ENCODE peak calls at places on chromosomes 7 and 10, in eight cellular contexts. K, M, T, C, L, W, B and A are unnamed samples.

GRCh38 chr7:22566176-22566575 is 66.2 kb upstream of the STEAP1B start:
- DNase-seq in K (no peak), T (no peak), M (no peak), L (peak), W (no peak), C (no peak), B (no peak), A (no peak)

GRCh38 chr7:99362801-99363200 is 11.7 kb upstream of the ARPC1B start:
- DNase-seq in T (no peak), B (no peak), C (no peak), W (peak), L (no peak), M (no peak), K (no peak), A (no peak)

GRCh38 chr10:92413011-92413410 is 122.0 kb downstream of the MARCHF5 start:
- DNase-seq in B (no peak), T (no peak), L (no peak), W (no peak), C (no peak), K (no peak), M (no peak), A (no peak)

GRCh38 chr7:83532229-83532628 is 116.7 kb downstream of the SEMA3E start:
- DNase-seq in W (no peak), B (no peak), T (no peak), K (no peak), L (no peak), M (peak), C (no peak), A (no peak)

GRCh38 chr7:43303740-43304241 is 191.3 kb downstream of the HECW1 start:
- DNase-seq in M (peak), B (no peak), T (no peak), K (no peak), W (peak), C (no peak), L (no peak), A (no peak)

GRCh38 chr7:148142660-148143248 is 447.8 kb upstream of the C7orf33 start:
- DNase-seq in B (peak), K (no peak), C (peak), W (peak), T (no peak), M (peak), L (peak), A (no peak)

GRCh38 chr7:40167291-40167690 is 32.5 kb downstream of the SUGCT start:
- DNase-seq in L (no peak), M (no peak), T (no peak), W (no peak), K (no peak), C (no peak), B (no peak), A (no peak)

GRCh38 chr10:37489658-37490003 is 364.2 kb downstream of the ANKRD30A start:
- DNase-seq in C (no peak), B (no peak), T (no peak), M (no peak), K (no peak), L (no peak), W (no peak), A (no peak)

GRCh38 chr7:81676813-81677212 is 93.0 kb downstream of the HGF start:
- DNase-seq in L (no peak), C (no peak), M (peak), T (no peak), W (no peak), B (no peak), K (no peak), A (no peak)

GRCh38 chr10:48667960-48668541 is 16.6 kb upstream of the WDFY4 start:
- DNase-seq in B (peak), M (no peak), C (no peak), L (no peak), T (no peak), K (no peak), W (no peak), A (no peak)
- H3K27ac ChIP-seq in B (peak), M (no peak), C (no peak), L (no peak), T (no peak), K (no peak), W (no peak), A (no peak)

GRCh38 chr7:56375173-56375572 is 259.0 kb upstream of the NUPR2 start:
- DNase-seq in B (no peak), C (no peak), W (no peak), T (no peak), L (no peak), K (no peak), M (no peak), A (no peak)
- H3K27ac ChIP-seq in B (no peak), C (no peak), W (no peak), T (no peak), L (no peak), K (no peak), M (no peak), A (no peak)

GRCh38 chr7:123716877-123717276 is 31.9 kb downstream of the WASL start:
- DNase-seq in C (no peak), L (no peak), K (no peak), M (no peak), B (no peak), T (no peak), W (no peak), A (no peak)

GRCh38 chr7:123717689-123718088 is 31.1 kb downstream of the WASL start:
- DNase-seq in T (no peak), C (no peak), K (no peak), B (no peak), L (no peak), M (no peak), W (no peak), A (no peak)

GRCh38 chr7:123719481-123719806 is 29.4 kb downstream of the WASL start:
- DNase-seq in L (no peak), K (no peak), T (no peak), C (no peak), W (peak), M (no peak), B (no peak), A (no peak)

GRCh38 chr7:123715793-123716192 is 33.0 kb downstream of the WASL start:
- DNase-seq in T (no peak), C (no peak), L (no peak), W (no peak), B (no peak), K (no peak), M (no peak), A (no peak)

DNA sequence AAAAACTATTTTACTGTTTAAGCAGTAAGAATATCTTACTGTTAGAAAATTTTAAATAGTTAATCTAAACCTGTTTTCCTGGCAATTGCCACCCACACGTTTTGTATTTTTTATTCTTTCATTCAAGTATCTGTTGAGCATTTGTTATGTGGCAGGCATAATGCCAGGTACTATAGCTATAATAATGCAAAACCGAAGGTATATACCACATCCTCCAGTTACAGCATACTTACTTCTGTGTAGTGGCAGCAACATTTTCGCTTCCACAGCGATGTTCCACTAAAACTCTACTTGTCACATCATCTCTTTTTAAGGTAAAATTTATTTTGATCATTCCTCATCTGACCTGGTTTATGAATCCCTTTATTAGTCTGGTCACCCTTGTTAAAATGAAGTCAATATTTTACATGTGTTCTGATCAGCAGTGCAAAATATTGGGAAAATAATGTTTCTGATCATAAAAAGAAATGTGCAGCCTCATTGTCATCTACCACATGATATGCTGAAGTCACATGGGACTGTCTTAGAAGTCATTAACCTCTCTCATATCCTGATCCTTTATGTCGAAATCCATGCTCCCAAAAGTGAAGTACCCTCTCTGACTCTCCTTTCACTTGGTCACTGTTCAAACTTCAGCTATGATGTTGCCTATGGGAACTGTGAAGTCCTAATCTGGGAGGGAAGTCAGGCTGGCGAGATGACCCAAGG is 29.9 kb downstream of the WASL start:
- DNase-seq in T (no peak), M (no peak), C (no peak), B (no peak), W (no peak), K (no peak), L (no peak), A (no peak)
- H3K27ac ChIP-seq in T (no peak), M (no peak), C (no peak), B (no peak), W (peak), K (no peak), L (no peak), A (no peak)

GRCh38 chr7:146654048-146654447 is 537.4 kb downstream of the CNTNAP2 start:
- DNase-seq in W (no peak), T (no peak), L (no peak), C (no peak), M (no peak), K (no peak), B (no peak), A (no peak)
- H3K27ac ChIP-seq in W (no peak), T (no peak), L (no peak), C (no peak), M (no peak), K (no peak), B (no peak), A (no peak)

GRCh38 chr7:2081526-2082356 is 151.0 kb downstream of the MAD1L1 start:
- DNase-seq in B (no peak), K (no peak), W (no peak), T (no peak), M (no peak), L (no peak), C (no peak), A (no peak)
- H3K27ac ChIP-seq in B (no peak), K (no peak), W (peak), T (no peak), M (no peak), L (no peak), C (no peak), A (no peak)

DNA sequence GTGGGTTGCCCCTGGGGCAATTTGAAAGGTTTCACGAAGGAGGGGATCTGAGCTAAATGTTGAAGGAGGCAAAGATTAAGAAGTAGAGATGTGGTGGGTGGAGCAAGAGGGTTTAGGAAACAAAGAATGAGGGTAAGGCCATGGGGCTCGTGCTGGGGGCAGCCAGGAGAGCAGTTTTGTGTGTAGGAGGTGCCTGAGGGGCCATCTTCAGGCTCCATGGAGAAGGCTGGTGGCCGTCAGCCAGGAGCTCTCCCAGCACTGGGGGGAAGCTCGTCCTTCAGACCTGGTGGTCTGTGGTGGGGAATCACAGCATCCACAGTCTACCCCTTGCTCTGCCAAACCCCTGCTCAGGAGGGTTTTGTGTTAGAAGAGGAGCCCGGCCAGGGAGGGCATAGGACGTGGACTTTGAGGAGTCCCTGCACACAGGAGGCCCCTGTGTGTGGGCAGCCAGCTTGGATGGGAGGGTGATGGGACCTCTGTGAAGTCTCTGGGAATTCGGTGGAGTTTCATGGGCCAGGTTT is 11.8 kb upstream of the CXCL12 start:
- DNase-seq in L (no peak), T (no peak), W (no peak), K (no peak), B (no peak), C (no peak), M (no peak), A (no peak)
- H3K27ac ChIP-seq in L (no peak), T (no peak), W (no peak), K (no peak), B (no peak), C (no peak), M (no peak), A (no peak)

DNA sequence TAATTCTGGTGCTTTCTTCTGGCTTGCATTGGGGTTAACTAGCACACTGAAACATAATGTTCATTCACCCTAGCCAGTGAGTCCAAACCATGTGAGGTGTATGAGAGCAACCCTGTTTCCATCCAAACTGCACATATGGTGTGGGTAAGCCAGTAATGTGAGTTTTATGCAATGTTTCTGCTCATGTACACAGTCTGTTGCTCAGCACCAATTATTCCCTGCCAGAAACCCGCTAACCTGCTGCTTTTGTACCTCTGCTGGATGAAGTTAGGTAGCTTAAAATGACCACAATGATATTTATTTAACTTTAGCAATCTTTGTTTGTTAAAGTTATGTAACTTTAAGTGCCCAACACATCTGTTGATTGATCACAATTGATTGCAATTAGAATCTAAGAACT is 93.7 kb upstream of the RPA3 start:
- DNase-seq in M (no peak), W (no peak), T (no peak), C (no peak), B (no peak), K (no peak), L (no peak), A (no peak)
- H3K27ac ChIP-seq in M (no peak), W (no peak), T (no peak), C (no peak), B (no peak), K (no peak), L (no peak), A (no peak)

GRCh38 chr10:97719602-97720001 is 6.1 kb downstream of the MARVELD1 start:
- DNase-seq in W (no peak), C (no peak), K (no peak), M (no peak), L (no peak), T (no peak), B (no peak), A (no peak)
- H3K27ac ChIP-seq in W (no peak), C (peak), K (no peak), M (peak), L (peak), T (peak), B (no peak), A (peak)

DNA sequence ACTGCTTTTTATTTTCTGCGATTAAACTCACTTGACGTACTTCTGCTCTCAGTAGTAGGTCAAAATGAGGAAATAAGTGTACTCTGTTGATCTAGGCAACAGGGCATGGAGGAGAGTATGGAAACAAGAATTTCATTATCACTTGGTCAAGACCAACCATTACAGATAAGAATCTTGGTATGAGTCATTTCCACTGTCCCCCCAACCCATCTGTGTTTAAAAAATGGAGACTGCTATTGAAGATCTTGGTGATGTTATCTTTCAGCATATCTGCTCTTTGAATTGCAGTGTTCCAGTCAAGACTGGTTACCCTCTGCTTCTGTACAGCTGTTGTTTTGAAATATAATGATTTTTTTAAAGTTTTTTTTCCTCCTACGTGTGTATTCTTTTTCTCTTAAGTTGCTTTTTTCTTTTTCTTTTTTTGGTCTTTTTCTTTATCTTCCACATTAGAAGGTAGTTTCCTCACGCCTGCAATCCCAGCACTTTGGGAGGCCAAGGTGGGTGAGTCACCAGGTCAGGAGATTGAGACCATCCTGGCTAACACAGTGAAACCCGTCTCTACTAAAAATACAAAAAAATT is 11.7 kb downstream of the STAM start:
- DNase-seq in B (no peak), W (no peak), T (no peak), C (no peak), K (no peak), M (no peak), L (no peak), A (no peak)
- H3K27ac ChIP-seq in B (no peak), W (no peak), T (no peak), C (no peak), K (no peak), M (no peak), L (no peak), A (no peak)

GRCh38 chr10:95572451-95572850 is 11.3 kb upstream of the SORBS1 start:
- DNase-seq in L (no peak), M (no peak), T (no peak), W (no peak), C (no peak), B (no peak), K (no peak), A (no peak)

GRCh38 chr10:95573497-95573896 is 12.3 kb upstream of the SORBS1 start:
- DNase-seq in B (no peak), T (no peak), K (no peak), L (no peak), C (no peak), M (no peak), W (no peak), A (no peak)

GRCh38 chr10:95571390-95571789 is 10.2 kb upstream of the SORBS1 start:
- DNase-seq in T (no peak), C (no peak), W (peak), B (no peak), K (no peak), L (no peak), M (no peak), A (no peak)

GRCh38 chr10:95574649-95575365 is 13.6 kb upstream of the SORBS1 start:
- DNase-seq in M (no peak), W (no peak), B (no peak), L (no peak), T (no peak), C (no peak), K (no peak), A (no peak)

GRCh38 chr10:95573953-95574604 is 12.9 kb upstream of the SORBS1 start:
- DNase-seq in L (no peak), B (no peak), C (no peak), K (no peak), M (no peak), T (no peak), W (no peak), A (no peak)
- H3K27ac ChIP-seq in L (no peak), B (no peak), C (no peak), K (no peak), M (no peak), T (no peak), W (no peak), A (no peak)